ENCODE peak calls at places on chromosomes 7 and 10, in nine cellular contexts. Z, H, K, U, W, O, D, P and L are unnamed samples.
A peak's percentile ranks its signal among the peaks of the same experiment; 100 is the strongest.

GRCh38 chr10:23917251-23917908 is 291.6 kb upstream of the KIAA1217 start:
- DNase-seq in Z (no peak), H (no peak), K (no peak), U (no peak), W (no peak), O (no peak), D (no peak), P (no peak), L (no peak)

GRCh38 chr10:79159141-79159619 is 90.4 kb downstream of the ZMIZ1 start:
- DNase-seq in Z (peak; percentile 86), H (no peak), K (no peak), U (peak; percentile 70), W (no peak), O (no peak), D (no peak), P (peak; percentile 87), L (no peak)

GRCh38 chr7:150978136-150978789 is at the start of gene KCNH2:
- DNase-seq in Z (no peak), H (peak; percentile 95), K (no peak), U (no peak), W (no peak), O (peak; percentile 50), D (peak; percentile 28), P (no peak), L (no peak)

GRCh38 chr10:77315511-77316129 is 322.0 kb downstream of the KCNMA1 start:
- DNase-seq in Z (no peak), H (no peak), K (no peak), U (no peak), W (no peak), O (no peak), D (no peak), P (no peak), L (no peak)

GRCh38 chr10:88926484-88927249 is 25.9 kb downstream of the ACTA2 start:
- DNase-seq in Z (peak; percentile 87), H (no peak), K (no peak), U (peak; percentile 93), W (no peak), O (no peak), D (no peak), P (peak; percentile 88), L (no peak)

GRCh38 chr7:117157121-117157870 is 165.6 kb downstream of the WNT2 start:
- DNase-seq in Z (peak; percentile 97), H (no peak), K (no peak), U (peak; percentile 92), W (no peak), O (peak; percentile 21), D (no peak), P (peak; percentile 90), L (no peak)

GRCh38 chr7:50307368-50308012 is 3.0 kb downstream of the IKZF1 start:
- DNase-seq in Z (no peak), H (no peak), K (no peak), U (no peak), W (no peak), O (no peak), D (no peak), P (no peak), L (peak; percentile 70)

GRCh38 chr7:574661-575395 is 55.2 kb upstream of the PDGFA start:
- DNase-seq in Z (no peak), H (no peak), K (no peak), U (no peak), W (no peak), O (no peak), D (no peak), P (no peak), L (no peak)

GRCh38 chr10:7950981-7951847 is 103.3 kb upstream of the GATA3 start:
- DNase-seq in Z (peak; percentile 59), H (no peak), K (no peak), U (no peak), W (no peak), O (no peak), D (no peak), P (peak; percentile 15), L (no peak)

GRCh38 chr10:7260412-7260900 is 150.4 kb downstream of the SFMBT2 start:
- DNase-seq in Z (peak; percentile 97), H (peak; percentile 59), K (no peak), U (peak; percentile 98), W (peak; percentile 41), O (no peak), D (peak; percentile 15), P (peak; percentile 93), L (peak; percentile 24)

GRCh38 chr7:26179826-26180497 is 20.6 kb downstream of the HNRNPA2B1 start:
- DNase-seq in Z (no peak), H (no peak), K (no peak), U (no peak), W (no peak), O (no peak), D (no peak), P (no peak), L (no peak)

GRCh38 chr7:155412416-155413253 is 45.3 kb upstream of the EN2 start:
- DNase-seq in Z (peak; percentile 2), H (peak; percentile 77), K (no peak), U (peak; percentile 11), W (peak; percentile 22), O (peak; percentile 23), D (no peak), P (no peak), L (no peak)

GRCh38 chr10:48681749-48682148 is 2.9 kb upstream of the WDFY4 start:
- DNase-seq in Z (no peak), H (no peak), K (no peak), U (no peak), W (no peak), O (no peak), D (no peak), P (no peak), L (no peak)